ENCODE peak calls at places on chromosomes 11 and 22, in nine cellular contexts. S is heart left ventricle, G is sigmoid colon, Y is transverse colon, D is psoas muscle, Q is A549, L is adrenal gland, H is IMR-90, B is suprapubic skin. A is an unnamed sample.
A peak's percentile ranks its signal among the peaks of the same experiment; 100 is the strongest.

GRCh38 chr11:1862588-1863351 is 9.9 kb downstream of the LSP1 start:
- DNase-seq in S (no peak), G (no peak), Y (no peak), D (peak; percentile 73), Q (peak; percentile 40), L (peak; percentile 89), H (no peak), B (no peak), A (no peak)

GRCh38 chr22:36435516-36436415 is 45.7 kb downstream of the TXN2 start:
- DNase-seq in S (no peak), G (no peak), Y (peak; percentile 84), D (no peak), Q (no peak), L (no peak), H (no peak), B (no peak), A (no peak)

GRCh38 chr22:47411006-47411405 is 648.6 kb downstream of the TBC1D22A start:
- DNase-seq in S (no peak), G (no peak), Y (no peak), D (no peak), Q (no peak), L (no peak), H (no peak), B (peak; percentile 21), A (peak; percentile 23)

GRCh38 chr11:18294862-18295261 is 27.1 kb downstream of the HPS5 start:
- DNase-seq in S (no peak), G (no peak), Y (no peak), D (no peak), Q (no peak), L (no peak), H (no peak), B (no peak), A (no peak)

GRCh38 chr11:92376146-92376599 is 151.6 kb downstream of the FAT3 start:
- DNase-seq in S (no peak), G (no peak), Y (no peak), D (no peak), Q (no peak), L (no peak), H (peak; percentile 83), B (no peak), A (no peak)

GRCh38 chr22:46043816-46044717 is 67.1 kb upstream of the WNT7B start:
- DNase-seq in S (no peak), G (peak; percentile 81), Y (peak; percentile 49), D (peak; percentile 79), Q (no peak), L (no peak), H (no peak), B (peak; percentile 87), A (peak; percentile 74)

GRCh38 chr11:126112547-126112946 is 49.9 kb upstream of the CDON start:
- DNase-seq in S (no peak), G (peak; percentile 73), Y (no peak), D (no peak), Q (no peak), L (no peak), H (no peak), B (peak; percentile 92), A (no peak)

GRCh38 chr11:121321614-121322243 is 29.2 kb downstream of the SC5D start:
- DNase-seq in S (peak; percentile 13), G (no peak), Y (peak; percentile 49), D (no peak), Q (no peak), L (peak; percentile 35), H (peak; percentile 1), B (no peak), A (no peak)

GRCh38 chr11:105109855-105110750 is 29.5 kb downstream of the CARD18 start:
- DNase-seq in S (no peak), G (no peak), Y (peak; percentile 12), D (no peak), Q (no peak), L (no peak), H (peak; percentile 38), B (no peak), A (no peak)

GRCh38 chr22:39490135-39490798 is 11.8 kb upstream of the MIEF1 start:
- DNase-seq in S (peak; percentile 82), G (peak; percentile 85), Y (peak; percentile 71), D (peak; percentile 91), Q (peak; percentile 87), L (peak; percentile 87), H (peak; percentile 65), B (peak; percentile 90), A (peak; percentile 86)

GRCh38 chr11:5204787-5205186 is 4.3 kb upstream of the OR51V1 start:
- DNase-seq in S (no peak), G (no peak), Y (no peak), D (no peak), Q (peak; percentile 64), L (no peak), H (peak; percentile 90), B (no peak), A (no peak)

GRCh38 chr11:77020751-77021150 is 13.4 kb upstream of the B3GNT6 start:
- DNase-seq in S (no peak), G (no peak), Y (no peak), D (no peak), Q (no peak), L (no peak), H (no peak), B (no peak), A (no peak)

GRCh38 chr11:77819411-77819920 is 1.1 kb downstream of the RSF1 start:
- DNase-seq in S (peak; percentile 86), G (peak; percentile 91), Y (peak; percentile 89), D (peak; percentile 90), Q (peak; percentile 78), L (peak; percentile 86), H (peak; percentile 88), B (peak; percentile 88), A (peak; percentile 90)

GRCh38 chr22:44818727-44819126 is 66.4 kb downstream of the ARHGAP8 start:
- DNase-seq in S (no peak), G (no peak), Y (no peak), D (no peak), Q (no peak), L (no peak), H (no peak), B (no peak), A (no peak)

GRCh38 chr22:44816141-44816540 is 63.8 kb downstream of the ARHGAP8 start:
- DNase-seq in S (no peak), G (peak; percentile 64), Y (no peak), D (peak; percentile 20), Q (no peak), L (no peak), H (no peak), B (no peak), A (no peak)

GRCh38 chr22:44814266-44815098 is 62.1 kb downstream of the ARHGAP8 start:
- DNase-seq in S (no peak), G (peak; percentile 46), Y (no peak), D (no peak), Q (no peak), L (no peak), H (no peak), B (no peak), A (no peak)

GRCh38 chr22:44813416-44813815 is 61.0 kb downstream of the ARHGAP8 start:
- DNase-seq in S (no peak), G (no peak), Y (no peak), D (no peak), Q (no peak), L (no peak), H (no peak), B (no peak), A (no peak)

GRCh38 chr22:44815099-44816070 is 63.0 kb downstream of the ARHGAP8 start:
- DNase-seq in S (no peak), G (no peak), Y (no peak), D (peak; percentile 27), Q (no peak), L (no peak), H (no peak), B (no peak), A (no peak)
- H3K4me1 ChIP-seq in S (no peaks in the 10 kb centered on the region), G (no peaks in the 10 kb centered on the region), Y (no peaks in the 10 kb centered on the region), D (no peaks in the 10 kb centered on the region), Q (no peaks in the 10 kb centered on the region), L (no peaks in the 10 kb centered on the region), H (no peaks in the 10 kb centered on the region), B (peaks cover under 1% of the 10 kb centered on the region), A (no peaks in the 10 kb centered on the region)

DNA sequence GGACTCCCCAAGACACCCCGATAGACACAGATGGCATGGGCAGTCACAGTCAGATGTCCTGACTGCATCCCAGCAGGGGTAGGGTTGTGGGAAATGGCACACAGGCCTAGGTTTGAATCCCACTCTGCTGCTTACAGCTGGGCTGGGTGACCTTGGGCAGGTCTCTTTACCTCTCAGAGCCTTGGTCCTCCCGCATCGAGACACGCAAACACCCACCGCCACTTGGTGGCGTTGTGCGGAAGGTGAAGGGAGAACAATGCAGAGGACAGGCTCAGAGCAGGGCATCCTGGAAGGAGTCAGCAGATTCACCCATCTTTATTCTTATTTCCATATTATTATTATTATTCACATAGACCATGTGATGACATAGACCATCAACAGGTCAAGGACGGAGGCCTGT is 140.5 kb downstream of the MIAT start:
- DNase-seq in S (no peak), G (no peak), Y (no peak), D (no peak), Q (peak; percentile 13), L (no peak), H (no peak), B (no peak), A (no peak)
- TF ChIP-seq CTCF in S (no peak), G (no peak), Y (no peak), D (no peak), Q (peak; percentile 30), L (no peak), H (no peak), B (no peak), A (no peak)

GRCh38 chr11:65870307-65870658 is 2.3 kb downstream of the EFEMP2 start:
- DNase-seq in S (no peak), G (no peak), Y (no peak), D (no peak), Q (no peak), L (no peak), H (no peak), B (no peak), A (no peak)

GRCh38 chr11:65869643-65870306 is 2.8 kb downstream of the EFEMP2 start:
- DNase-seq in S (no peak), G (peak; percentile 69), Y (no peak), D (no peak), Q (no peak), L (no peak), H (no peak), B (no peak), A (no peak)

GRCh38 chr11:65871811-65872548 is 620 bp downstream of the EFEMP2 start:
- DNase-seq in S (no peak), G (peak; percentile 78), Y (no peak), D (peak; percentile 66), Q (no peak), L (no peak), H (no peak), B (no peak), A (peak; percentile 72)

GRCh38 chr11:65872555-65873279 is at the start of gene EFEMP2:
- DNase-seq in S (peak; percentile 72), G (peak; percentile 83), Y (no peak), D (peak; percentile 72), Q (no peak), L (no peak), H (no peak), B (no peak), A (peak; percentile 82)

GRCh38 chr11:65870706-65871681 is 1.6 kb downstream of the EFEMP2 start:
- DNase-seq in S (peak; percentile 81), G (peak; percentile 71), Y (no peak), D (peak; percentile 67), Q (no peak), L (no peak), H (no peak), B (no peak), A (no peak)
- H3K27ac ChIP-seq in S (peak overlapping the region; percentile 87), G (peak overlapping the region; percentile 93), Y (peak overlapping the region; percentile 88), D (peak overlapping the region; percentile 81), Q (peak overlapping the region; percentile 35), L (peak overlapping the region; percentile 44), H (peak overlapping the region; percentile 98), B (peak overlapping the region; percentile 85), A (peak overlapping the region; percentile 74)

GRCh38 chr11:67277231-67277961 is 11.1 kb downstream of the GRK2 start:
- DNase-seq in S (peak; percentile 93), G (peak; percentile 96), Y (peak; percentile 94), D (peak; percentile 94), Q (no peak), L (peak; percentile 77), H (peak; percentile 64), B (peak; percentile 95), A (peak; percentile 95)
- H3K4me1 ChIP-seq in S (peaks cover 78% of the 10 kb centered on the region), G (peaks cover 59% of the 10 kb centered on the region), Y (peaks cover 53% of the 10 kb centered on the region), D (peaks cover 58% of the 10 kb centered on the region), Q (peaks cover 4% of the 10 kb centered on the region), L (peaks cover 72% of the 10 kb centered on the region), H (peaks cover 22% of the 10 kb centered on the region), B (peaks cover 72% of the 10 kb centered on the region), A (peaks cover 74% of the 10 kb centered on the region)